ENCODE peak calls at places on chromosome 10, in four cellular contexts. I is tibial nerve, J is pancreas, N is fibroblast of lung. Y is an unnamed sample.

GRCh38 chr10:3926675-3927525 is 141.9 kb upstream of the KLF6 start:
- DNase-seq in I (no peak), J (no peak), N (peak), Y (no peak)

GRCh38 chr10:131222986-131223385 is 88.5 kb downstream of the TCERG1L start:
- DNase-seq in I (no peak), J (no peak), N (no peak), Y (no peak)

GRCh38 chr10:114703377-114704125 is 45.5 kb upstream of the ABLIM1 start:
- DNase-seq in I (no peak), J (no peak), N (no peak), Y (no peak)

GRCh38 chr10:122085423-122085911 is 96.5 kb downstream of the TACC2 start:
- DNase-seq in I (no peak), J (no peak), N (no peak), Y (no peak)

GRCh38 chr10:106626371-106626770 is 538.1 kb downstream of the SORCS1 start:
- DNase-seq in I (no peak), J (no peak), N (no peak), Y (no peak)

GRCh38 chr10:97546441-97547340 is 25.9 kb upstream of the ANKRD2 start:
- DNase-seq in I (no peak), J (no peak), N (no peak), Y (no peak)

GRCh38 chr10:70595566-70596016 is 7.0 kb downstream of the PRF1 start:
- DNase-seq in I (no peak), J (no peak), N (no peak), Y (no peak)

GRCh38 chr10:46541735-46542566 is 14.5 kb downstream of the GPRIN2 start:
- DNase-seq in I (no peak), J (peak), N (no peak), Y (no peak)

GRCh38 chr10:29783211-29783947 is 148.6 kb upstream of the SVIL start:
- DNase-seq in I (no peak), J (no peak), N (no peak), Y (no peak)

GRCh38 chr10:5496261-5497250 is 2.8 kb downstream of the CALML5 start:
- DNase-seq in I (no peak), J (no peak), N (no peak), Y (no peak)

GRCh38 chr10:43166207-43166878 is 28.1 kb downstream of the CSGALNACT2 start:
- DNase-seq in I (no peak), J (no peak), N (no peak), Y (no peak)

GRCh38 chr10:34251177-34251576 is 563.9 kb downstream of the PARD3 start:
- DNase-seq in I (no peak), J (no peak), N (no peak), Y (no peak)

GRCh38 chr10:47277352-47278151 is 22.4 kb upstream of the GDF10 start:
- DNase-seq in I (no peak), J (no peak), N (no peak), Y (no peak)

GRCh38 chr10:77274046-77274795 is 363.4 kb downstream of the KCNMA1 start:
- DNase-seq in I (no peak), J (no peak), N (peak), Y (no peak)

GRCh38 chr10:79405221-79405994 is 40.0 kb downstream of the ZCCHC24 start:
- DNase-seq in I (no peak), J (no peak), N (no peak), Y (peak)

GRCh38 chr10:88080213-88080612 is 216.8 kb downstream of the PTEN start:
- DNase-seq in I (no peak), J (peak), N (peak), Y (no peak)

GRCh38 chr10:92573091-92573797 is 649 bp downstream of the IDE start:
- DNase-seq in I (no peak), J (peak), N (peak), Y (peak)

GRCh38 chr10:114359041-114359952 is 45.0 kb downstream of the AFAP1L2 start:
- DNase-seq in I (no peak), J (no peak), N (peak), Y (no peak)

GRCh38 chr10:107971411-107971810 is 806.9 kb upstream of the SORCS1 start:
- DNase-seq in I (no peak), J (no peak), N (peak), Y (no peak)

GRCh38 chr10:48985621-48986158 is 46.0 kb upstream of the LRRC18 start:
- DNase-seq in I (no peak), J (no peak), N (no peak), Y (no peak)

DNA sequence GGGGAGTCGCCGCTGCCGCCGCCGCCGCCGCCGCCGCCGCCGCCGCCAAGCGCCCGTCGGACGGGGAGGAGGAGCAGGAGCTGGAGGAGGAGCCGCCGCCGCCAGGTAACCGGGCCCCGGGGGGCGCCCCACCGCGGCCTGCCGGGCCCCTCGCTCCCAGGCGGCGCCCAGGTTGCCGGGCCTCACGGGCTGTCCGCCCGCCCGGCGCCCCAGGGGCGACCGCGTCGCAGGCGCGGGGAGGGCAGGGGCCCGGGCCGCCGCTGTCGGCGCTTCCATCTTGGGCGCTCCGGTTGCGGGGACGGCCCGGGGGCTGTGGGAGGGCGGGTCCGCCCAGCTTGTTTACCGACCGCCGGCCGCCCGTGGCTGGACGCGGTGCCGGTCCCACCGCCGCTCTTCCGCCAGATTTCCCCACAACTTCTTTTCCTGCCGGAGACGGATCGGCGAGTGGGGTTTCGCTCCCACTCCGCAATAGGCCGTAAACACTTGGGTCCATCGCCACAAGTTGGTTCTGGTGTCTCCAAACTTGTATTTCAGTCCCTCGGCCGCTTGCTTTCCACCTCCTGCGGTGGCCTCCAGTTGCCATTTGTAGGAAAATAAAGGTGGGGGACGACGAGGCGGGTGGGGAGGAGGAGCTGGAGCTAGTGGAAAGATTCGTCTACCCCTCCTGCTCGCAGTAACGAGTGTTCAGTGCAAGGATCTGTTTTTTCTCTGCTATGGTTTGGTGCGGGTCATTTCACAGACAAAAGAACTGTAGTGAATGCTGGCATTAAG is 24.6 kb upstream of the ZRANB1 start:
- DNase-seq in I (peak), J (peak), N (peak), Y (peak)
- H3K27ac ChIP-seq in I (peak), J (peak), N (peak), Y (peak)

GRCh38 chr10:25063157-25063556 is 46.7 kb downstream of the THNSL1 start:
- DNase-seq in I (no peak), J (no peak), N (no peak), Y (no peak)

GRCh38 chr10:25063644-25064043 is 47.2 kb downstream of the THNSL1 start:
- DNase-seq in I (no peak), J (no peak), N (no peak), Y (no peak)

GRCh38 chr10:25061125-25061524 is 44.7 kb downstream of the THNSL1 start:
- DNase-seq in I (no peak), J (no peak), N (no peak), Y (no peak)

GRCh38 chr10:25059990-25060389 is 43.6 kb downstream of the THNSL1 start:
- DNase-seq in I (peak), J (peak), N (peak), Y (no peak)

DNA sequence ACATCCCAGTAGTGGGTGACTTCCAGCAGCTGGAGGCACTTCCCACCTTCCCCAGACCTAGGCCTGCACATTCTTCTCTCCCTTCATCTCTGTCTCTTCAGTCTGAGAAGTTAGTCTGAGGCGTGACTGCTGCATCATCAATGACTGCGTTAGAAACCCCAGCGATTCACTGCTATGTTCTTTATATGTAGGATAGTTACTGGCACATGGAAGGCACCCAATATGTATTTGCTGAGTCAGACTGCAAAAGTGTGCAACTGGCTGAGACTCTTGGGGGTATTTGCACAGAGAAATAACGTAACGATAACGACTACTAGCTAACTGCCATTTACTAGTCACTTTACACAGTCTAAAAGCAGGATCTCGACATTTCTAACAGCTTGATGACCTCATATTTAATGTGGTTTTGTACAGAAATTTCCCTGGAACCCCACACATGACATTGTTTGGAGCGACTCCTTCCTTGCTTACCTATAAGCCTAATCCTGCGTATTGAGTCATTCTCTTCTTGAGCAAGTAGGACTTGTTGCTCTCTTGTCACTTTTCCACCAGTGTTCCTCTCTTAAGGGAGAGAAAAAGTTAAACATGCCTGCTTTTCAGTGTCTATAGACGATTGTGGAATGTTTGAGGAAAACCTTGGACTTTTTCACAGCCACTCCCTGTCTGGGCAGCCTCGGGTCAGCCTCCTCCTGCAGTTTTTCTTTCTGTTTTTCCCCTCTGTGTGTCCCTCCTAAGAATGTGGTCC is 45.5 kb downstream of the THNSL1 start:
- DNase-seq in I (no peak), J (no peak), N (peak), Y (no peak)
- H3K4me3 ChIP-seq in I (no peak), J (no peak), N (no peak), Y (no peak)

DNA sequence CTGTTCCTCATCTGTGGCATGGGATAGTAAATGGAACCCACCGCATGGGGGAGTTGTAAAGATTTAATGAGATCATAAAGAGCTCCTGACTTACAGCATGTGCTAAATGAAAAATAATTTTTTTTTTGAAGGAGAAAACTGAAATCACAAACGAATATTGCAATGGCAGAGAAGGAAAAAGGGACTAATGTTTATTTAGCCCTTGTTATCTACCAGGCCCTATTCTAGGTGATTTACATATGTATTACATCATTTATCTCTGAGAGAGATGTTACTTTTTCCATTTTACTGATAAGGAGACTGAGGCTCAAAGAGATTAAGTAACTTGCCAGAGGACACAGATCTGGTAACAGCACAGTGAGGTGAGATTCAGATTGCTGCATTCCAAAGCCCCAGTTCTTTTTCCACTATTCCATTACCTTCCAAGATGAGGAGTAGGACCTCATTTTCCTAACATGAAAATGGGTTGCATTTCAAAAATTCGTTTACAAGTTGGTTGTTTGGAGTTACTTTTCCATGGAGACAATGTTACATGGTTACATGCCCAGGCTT is 28.6 kb downstream of the VCL start:
- DNase-seq in I (no peak), J (no peak), N (peak), Y (no peak)
- TF ChIP-seq CTCF in I (no peak), J (no peak), N (no peak), Y (no peak)

DNA sequence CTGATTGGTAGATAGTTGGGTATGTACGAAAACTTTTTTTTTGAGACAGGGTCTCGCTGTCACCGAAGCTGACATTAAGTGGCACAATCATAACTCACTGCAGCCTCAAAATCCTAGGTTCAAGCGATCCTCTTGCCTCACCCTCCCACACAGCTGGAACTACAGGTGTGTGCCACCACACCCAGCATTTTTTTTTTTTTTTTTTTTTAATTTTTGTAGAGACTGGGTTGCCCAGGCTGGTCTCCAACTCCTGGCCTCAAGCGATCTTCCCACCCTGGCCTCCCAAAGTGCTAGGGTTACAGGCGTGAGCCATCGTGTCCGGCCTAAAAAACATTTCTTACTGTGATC is 1.5 kb upstream of the LRRC27 start:
- DNase-seq in I (no peak), J (no peak), N (no peak), Y (no peak)
- H3K27ac ChIP-seq in I (no peak), J (no peak), N (no peak), Y (no peak)

GRCh38 chr10:127909716-127910463 is 3.0 kb downstream of the PTPRE start:
- DNase-seq in I (no peak), J (no peak), N (no peak), Y (no peak)

GRCh38 chr10:127907411-127908105 is 655 bp downstream of the PTPRE start:
- DNase-seq in I (no peak), J (no peak), N (peak), Y (peak)

GRCh38 chr10:127908958-127909267 is 2.0 kb downstream of the PTPRE start:
- DNase-seq in I (no peak), J (no peak), N (no peak), Y (no peak)

GRCh38 chr10:127906548-127907377 is at the start of gene PTPRE:
- DNase-seq in I (peak), J (peak), N (peak), Y (peak)

DNA sequence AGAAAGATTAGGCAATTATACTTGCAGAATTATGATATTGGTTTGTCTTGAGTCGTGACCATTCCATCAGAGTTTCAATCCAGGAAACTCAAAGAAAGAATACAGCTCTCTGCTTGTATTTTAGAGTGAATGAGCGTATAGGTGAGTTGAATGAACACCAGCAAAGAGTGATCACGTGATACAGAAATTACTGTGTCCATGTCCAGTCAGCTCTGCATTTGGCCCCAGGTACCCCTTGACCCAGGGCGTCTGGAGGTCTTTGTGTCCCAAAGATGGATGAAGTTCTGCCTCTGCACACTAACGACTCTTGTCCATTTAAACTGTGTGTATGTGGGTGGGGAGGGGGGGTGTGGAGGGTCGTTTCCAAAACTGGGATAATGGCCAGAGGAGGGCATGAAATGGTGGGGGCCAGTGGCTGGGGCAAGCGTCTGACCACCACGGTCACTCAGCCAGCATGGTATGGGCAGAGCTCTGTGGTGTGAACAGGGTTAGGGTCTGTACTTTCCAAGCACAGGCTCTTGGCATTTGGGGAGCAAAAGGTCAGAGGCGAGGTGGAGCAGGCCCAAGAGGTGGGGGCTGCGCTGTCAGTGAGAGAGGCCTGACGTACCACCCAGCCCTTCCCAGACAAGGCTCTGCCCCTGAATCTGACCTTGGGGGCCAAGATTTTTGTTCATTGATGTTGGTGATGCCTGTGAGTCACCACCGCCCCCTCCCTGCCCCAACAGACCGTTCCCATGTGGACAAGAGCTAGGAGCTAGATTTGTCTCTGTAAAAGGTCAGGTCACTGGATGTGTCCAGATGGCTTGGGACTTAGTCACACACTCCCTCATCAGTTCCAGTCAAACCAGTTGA is 1.4 kb downstream of the PTPRE start:
- DNase-seq in I (no peak), J (no peak), N (peak), Y (no peak)
- H3K4me3 ChIP-seq in I (peak), J (no peak), N (no peak), Y (peak)

GRCh38 chr10:581776-582330 is 107.6 kb downstream of the DIP2C start:
- DNase-seq in I (no peak), J (no peak), N (no peak), Y (no peak)
- TF ChIP-seq CTCF in I (no peak), J (no peak), N (no peak), Y (no peak)

GRCh38 chr10:73859441-73860049 is 14.8 kb downstream of the CAMK2G start:
- DNase-seq in I (no peak), J (no peak), N (no peak), Y (no peak)
- H3K27ac ChIP-seq in I (no peak), J (no peak), N (no peak), Y (peak)

GRCh38 chr10:13306103-13306502 is 6.2 kb upstream of the PHYH start:
- DNase-seq in I (no peak), J (no peak), N (no peak), Y (no peak)

GRCh38 chr10:13299437-13300287 is at the start of gene PHYH:
- DNase-seq in I (peak), J (peak), N (peak), Y (peak)

GRCh38 chr10:13298748-13299436 is 972 bp downstream of the PHYH start:
- DNase-seq in I (no peak), J (no peak), N (no peak), Y (no peak)

DNA sequence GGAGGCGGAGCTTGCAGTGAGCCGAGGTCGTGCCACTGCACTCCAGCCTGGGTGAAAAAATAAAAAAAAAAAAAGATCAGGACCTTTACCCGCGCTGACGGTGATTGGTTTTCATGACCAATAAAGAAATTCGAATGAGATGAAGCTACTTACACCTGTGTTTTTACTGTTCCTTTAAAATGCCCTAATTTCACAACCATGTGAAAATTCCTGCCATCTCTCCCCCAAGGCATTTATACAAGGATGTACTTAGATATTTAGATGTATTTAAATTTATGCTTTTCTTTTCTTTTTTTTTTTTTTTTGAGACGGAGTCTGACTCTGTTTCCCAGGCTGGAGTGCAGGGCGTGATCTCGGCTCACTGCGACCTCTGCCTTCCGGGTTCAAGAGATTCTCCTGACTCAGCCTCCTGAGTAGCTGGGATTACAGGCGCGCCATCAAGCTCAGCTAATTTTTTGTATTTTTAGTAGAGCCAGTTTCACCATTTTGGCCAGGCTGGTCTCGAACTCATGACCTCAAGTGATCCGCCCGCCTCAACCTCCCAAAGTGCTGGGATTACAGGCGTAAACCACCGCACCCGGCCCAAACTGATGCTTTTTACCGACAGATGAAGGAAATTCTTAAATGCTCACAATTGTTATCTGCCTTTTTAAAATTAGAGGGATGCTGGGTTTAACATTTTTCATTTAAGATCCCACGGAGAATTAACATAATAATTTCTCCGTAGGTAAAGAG is 3.1 kb upstream of the PHYH start:
- DNase-seq in I (no peak), J (no peak), N (no peak), Y (no peak)
- H3K4me3 ChIP-seq in I (peak), J (peak), N (no peak), Y (peak)

DNA sequence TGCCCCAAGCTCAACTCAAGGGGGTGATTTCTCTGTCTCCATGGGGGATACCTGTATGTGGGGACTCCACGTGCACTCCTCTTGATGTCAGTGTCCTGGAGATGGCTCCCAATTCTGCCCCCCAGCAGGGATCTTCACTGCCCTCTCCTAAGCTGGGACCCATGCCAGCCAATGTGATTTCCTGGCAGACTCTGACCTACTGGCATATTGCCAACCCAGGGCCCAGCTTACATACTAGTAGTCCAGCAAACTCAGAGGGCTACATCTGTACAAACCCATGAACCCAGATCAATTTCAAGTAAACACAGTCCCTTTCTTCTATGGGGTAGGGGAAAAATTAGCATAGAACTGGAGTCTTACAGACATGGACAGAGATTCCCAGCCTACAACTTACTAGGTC is 26.2 kb upstream of the BMPR1A start:
- DNase-seq in I (peak), J (peak), N (no peak), Y (no peak)
- TF ChIP-seq CTCF in I (no peak), J (no peak), N (no peak), Y (no peak)

GRCh38 chr10:98613446-98613845 is 166.7 kb upstream of the HPS1 start:
- DNase-seq in I (no peak), J (no peak), N (no peak), Y (no peak)
- H3K27ac ChIP-seq in I (no peak), J (no peak), N (no peak), Y (no peak)

Y was measured in dorsolateral prefrontal cortex.